ENCODE peak calls at places on chromosomes 2 and 18, in six cellular contexts. D, C, X, W, R and S are unnamed samples.

GRCh38 chr2:84493494-84493893 is 22.8 kb upstream of the DNAH6 start:
- DNase-seq in W (no peak), C (no peak), X (no peak), D (peak), R (no peak), S (no peak)

GRCh38 chr18:79248495-79249078 is 147.1 kb upstream of the NFATC1 start:
- DNase-seq in R (no peak), X (no peak), W (no peak), C (no peak), D (no peak), S (no peak)

GRCh38 chr2:53498210-53498609 is 269.4 kb upstream of the CHAC2 start:
- DNase-seq in X (no peak), D (no peak), W (no peak), R (no peak), C (no peak), S (no peak)

GRCh38 chr18:75249672-75250470 is 39.3 kb downstream of the TSHZ1 start:
- DNase-seq in X (no peak), R (no peak), W (no peak), D (no peak), C (no peak), S (peak)

GRCh38 chr2:158313734-158314133 is 142.8 kb downstream of the CCDC148 start:
- DNase-seq in X (no peak), C (no peak), D (no peak), W (no peak), R (no peak), S (no peak)

GRCh38 chr2:88097891-88098557 is 29.8 kb downstream of the FABP1 start:
- DNase-seq in W (no peak), R (no peak), D (no peak), C (no peak), X (no peak), S (no peak)

GRCh38 chr18:22838221-22838620 is 94.9 kb upstream of the RBBP8 start:
- DNase-seq in W (no peak), C (no peak), D (no peak), R (no peak), X (no peak), S (no peak)

GRCh38 chr2:211455225-211455841 is 898.9 kb downstream of the CPS1 start:
- DNase-seq in D (peak), C (peak), X (peak), R (peak), W (no peak), S (no peak)

GRCh38 chr2:67255933-67256615 is 141.1 kb upstream of the ETAA1 start:
- DNase-seq in D (peak), C (no peak), X (no peak), W (no peak), R (no peak), S (no peak)

GRCh38 chr2:33317369-33318015 is 159.0 kb upstream of the RASGRP3 start:
- DNase-seq in C (no peak), D (no peak), W (no peak), R (no peak), X (no peak), S (no peak)

GRCh38 chr18:49664086-49664890 is 102.4 kb downstream of the LIPG start:
- DNase-seq in D (no peak), X (no peak), W (no peak), C (no peak), R (no peak), S (peak)

GRCh38 chr18:58195278-58195721 is 151.3 kb downstream of the NEDD4L start:
- DNase-seq in C (peak), D (peak), R (no peak), W (no peak), X (no peak), S (peak)

GRCh38 chr18:60047556-60047955 is 147.8 kb downstream of the PMAIP1 start:
- DNase-seq in C (no peak), R (no peak), W (no peak), D (no peak), X (no peak), S (no peak)

GRCh38 chr2:160695402-160696060 is 201.9 kb upstream of the RBMS1 start:
- DNase-seq in D (peak), C (no peak), X (no peak), R (no peak), W (peak), S (peak)

GRCh38 chr2:172012688-172013358 is 13.1 kb downstream of the METAP1D start:
- DNase-seq in X (no peak), R (no peak), C (no peak), D (no peak), W (peak), S (no peak)

GRCh38 chr2:8676191-8676914 is 5.5 kb upstream of the ID2 start:
- DNase-seq in C (no peak), D (no peak), W (peak), X (peak), R (no peak), S (peak)

GRCh38 chr18:8744656-8745055 is 39.3 kb downstream of the MTCL1 start:
- DNase-seq in R (no peak), W (no peak), C (no peak), X (no peak), D (no peak), S (no peak)

GRCh38 chr2:60882971-60883753 is 1.8 kb downstream of the REL start:
- DNase-seq in C (peak), W (no peak), R (no peak), D (peak), X (no peak), S (no peak)

GRCh38 chr2:218876562-218877219 is 4.0 kb upstream of the WNT10A start:
- DNase-seq in C (peak), W (peak), R (peak), X (peak), D (no peak), S (peak)

GRCh38 chr2:211144078-211144477 is 587.7 kb downstream of the CPS1 start:
- DNase-seq in X (no peak), R (peak), C (no peak), D (peak), W (no peak), S (no peak)

GRCh38 chr2:218002792-218003191 is at the start of gene TNS1:
- DNase-seq in R (no peak), C (no peak), D (no peak), W (no peak), X (peak), S (peak)

GRCh38 chr2:9373047-9373446 is 50.3 kb downstream of the ITGB1BP1 start:
- DNase-seq in D (no peak), W (no peak), X (no peak), C (no peak), R (no peak), S (no peak)

GRCh38 chr2:42368817-42369550 is 8.0 kb upstream of the COX7A2L start:
- DNase-seq in W (no peak), X (no peak), D (no peak), R (no peak), C (no peak), S (no peak)
- H3K27ac ChIP-seq in W (peak), X (no peak), D (no peak), R (no peak), C (no peak), S (no peak)

DNA sequence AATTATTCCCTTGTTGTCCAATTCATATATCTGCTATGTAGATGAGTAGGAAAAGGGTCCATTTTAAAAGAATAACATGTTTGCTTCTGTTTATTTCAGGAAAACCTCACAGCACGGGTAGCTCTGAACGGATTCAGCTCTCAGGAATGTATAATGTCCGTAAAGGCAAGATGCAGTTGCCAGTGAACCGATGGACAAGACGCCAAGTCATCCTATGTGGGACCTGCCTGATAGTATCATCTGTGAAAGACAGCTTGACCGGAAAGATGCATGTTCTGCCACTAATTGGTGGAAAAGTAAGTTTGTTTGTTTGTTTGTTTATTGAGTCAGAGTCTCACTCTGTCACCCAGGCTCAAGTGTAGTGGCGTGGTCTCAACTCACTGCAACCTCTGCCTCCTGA is 114.6 kb downstream of the PHLPP1 start:
- DNase-seq in R (no peak), X (no peak), D (no peak), W (no peak), C (no peak), S (no peak)
- H3K27ac ChIP-seq in R (no peak), X (no peak), D (no peak), W (no peak), C (no peak), S (no peak)

GRCh38 chr2:15936277-15937104 is 3.9 kb upstream of the MYCN start:
- DNase-seq in R (no peak), C (no peak), D (no peak), W (no peak), X (no peak), S (no peak)

GRCh38 chr2:15937882-15938802 is 2.2 kb upstream of the MYCN start:
- DNase-seq in W (no peak), D (no peak), R (no peak), X (no peak), C (no peak), S (no peak)

GRCh38 chr2:15935675-15936074 is 4.7 kb upstream of the MYCN start:
- DNase-seq in W (no peak), C (no peak), R (no peak), X (no peak), D (no peak), S (no peak)

GRCh38 chr2:15938803-15939555 is 1.4 kb upstream of the MYCN start:
- DNase-seq in R (no peak), W (no peak), C (no peak), D (no peak), X (no peak), S (no peak)

GRCh38 chr2:15937105-15937881 is 3.1 kb upstream of the MYCN start:
- DNase-seq in W (no peak), R (no peak), D (no peak), C (no peak), X (no peak), S (no peak)
- H3K27ac ChIP-seq in W (no peak), R (no peak), D (no peak), C (no peak), X (no peak), S (no peak)

GRCh38 chr2:46800625-46801024 is 115.0 kb downstream of the MCFD2 start:
- DNase-seq in W (no peak), R (no peak), D (no peak), C (no peak), X (no peak), S (no peak)
- H3K27ac ChIP-seq in W (no peak), R (no peak), D (no peak), C (no peak), X (no peak), S (no peak)

DNA sequence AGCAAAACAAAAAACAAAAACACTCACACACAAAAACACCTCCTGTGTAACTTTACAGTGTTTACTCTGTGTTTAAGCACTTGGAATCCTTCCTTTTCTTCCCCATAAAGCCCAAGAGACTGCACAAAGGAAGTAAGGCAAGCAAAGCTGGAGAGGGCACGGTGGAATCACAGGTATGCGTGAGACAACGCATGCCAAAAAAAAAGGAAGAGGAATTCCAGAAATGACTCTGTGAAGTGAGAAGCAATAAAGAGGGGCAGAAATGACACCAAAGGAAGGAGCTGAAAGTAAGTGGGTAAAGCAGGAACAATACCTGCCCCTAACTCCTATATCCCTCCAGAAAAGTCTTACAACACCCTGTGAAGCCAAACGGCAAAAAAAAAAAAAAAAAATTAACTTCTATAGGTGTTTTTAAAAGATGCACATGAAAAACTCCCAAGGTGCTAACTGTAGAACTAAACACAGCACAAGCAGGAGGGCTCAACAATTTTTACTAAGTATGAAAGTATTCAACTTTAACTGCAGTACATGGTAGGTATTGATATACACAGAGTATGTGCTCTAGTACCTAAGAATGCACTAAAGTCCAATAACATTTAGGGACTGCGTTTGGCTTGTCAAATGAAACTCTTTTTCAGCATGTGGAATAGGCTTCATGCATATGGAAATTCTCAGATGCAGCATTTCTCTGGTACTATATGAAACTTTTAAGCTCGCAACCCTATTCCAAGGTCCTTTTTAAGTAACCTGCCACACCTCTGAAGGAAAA is 9.1 kb downstream of the RND3 start:
- DNase-seq in D (no peak), R (no peak), C (peak), W (no peak), X (no peak), S (no peak)
- H3K27ac ChIP-seq in D (no peak), R (peak), C (peak), W (peak), X (peak), S (peak)

DNA sequence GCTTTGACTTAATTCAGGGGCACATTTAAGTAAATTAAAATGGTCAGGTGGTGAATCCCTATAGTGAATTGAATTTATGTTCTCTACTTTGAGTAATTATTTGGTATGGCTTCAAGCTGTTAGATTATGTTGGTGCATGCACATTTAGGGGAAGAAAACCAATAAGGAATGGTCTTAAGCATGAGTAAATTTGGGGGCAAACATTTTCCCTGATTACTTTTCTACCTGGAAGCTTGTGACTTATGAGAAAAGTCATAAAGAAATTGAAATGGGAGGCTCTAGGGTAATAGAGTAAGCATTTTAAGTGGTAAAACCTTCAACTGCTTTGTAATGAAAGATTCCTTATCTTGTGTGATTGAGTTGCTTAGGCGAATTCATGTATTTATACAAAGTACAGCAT is 112.5 kb downstream of the MYO1B start:
- DNase-seq in X (no peak), R (no peak), C (no peak), W (no peak), D (no peak), S (no peak)
- H3K27ac ChIP-seq in X (no peak), R (no peak), C (peak), W (no peak), D (no peak), S (no peak)

GRCh38 chr2:131040661-131041401 is 52.4 kb downstream of the FAM168B start:
- DNase-seq in X (peak), W (peak), D (no peak), R (no peak), C (no peak), S (no peak)

GRCh38 chr2:131039101-131039440 is 54.2 kb downstream of the FAM168B start:
- DNase-seq in C (no peak), D (no peak), X (peak), W (no peak), R (no peak), S (no peak)

GRCh38 chr2:131039535-131039907 is 53.7 kb downstream of the FAM168B start:
- DNase-seq in R (no peak), D (no peak), C (no peak), W (no peak), X (peak), S (no peak)

GRCh38 chr2:131041402-131042160 is 51.7 kb downstream of the FAM168B start:
- DNase-seq in D (no peak), X (peak), C (no peak), W (no peak), R (no peak), S (no peak)

GRCh38 chr2:131039908-131040660 is 53.2 kb downstream of the FAM168B start:
- DNase-seq in W (no peak), R (no peak), X (peak), C (no peak), D (no peak), S (no peak)
- H3K27ac ChIP-seq in W (no peak), R (no peak), X (no peak), C (no peak), D (peak), S (no peak)